ENCODE peak calls at places on chromosome 5, in nine cellular contexts. I is breast epithelium, K is stomach, O is A549, N is adrenal gland, Q is body of pancreas, S is endothelial cell of umbilical vein, L is IMR-90, T is tibial nerve. X is an unnamed sample.

GRCh38 chr5:180601591-180602480 is 10.5 kb upstream of the SCGB3A1 start:
- DNase-seq in I (no peak), Q (no peak), S (no peak), O (no peak), L (no peak), K (no peak), T (no peak), N (no peak), X (no peak)

GRCh38 chr5:15693933-15694332 is 194.0 kb downstream of the FBXL7 start:
- DNase-seq in N (no peak), O (no peak), S (no peak), I (no peak), L (no peak), Q (no peak), K (no peak), T (no peak), X (no peak)

GRCh38 chr5:175696139-175696854 is 38.4 kb downstream of the HRH2 start:
- DNase-seq in K (peak; percentile 66), N (peak; percentile 72), I (no peak), T (peak; percentile 39), O (peak; percentile 29), L (no peak), S (no peak), Q (peak; percentile 79), X (no peak)

GRCh38 chr5:132421442-132421841 is 51.9 kb downstream of the SLC22A5 start:
- DNase-seq in O (no peak), L (no peak), N (no peak), I (no peak), T (no peak), S (no peak), K (no peak), Q (no peak), X (no peak)

GRCh38 chr5:163503106-163504090 is 2.0 kb upstream of the MAT2B start:
- DNase-seq in T (no peak), O (peak; percentile 54), Q (peak; percentile 76), N (peak; percentile 80), K (peak; percentile 57), S (peak; percentile 86), L (peak; percentile 82), I (peak; percentile 58), X (no peak)

GRCh38 chr5:142153674-142154448 is 45.3 kb downstream of the NDFIP1 start:
- DNase-seq in T (no peak), Q (no peak), I (no peak), L (no peak), N (no peak), O (no peak), K (no peak), S (no peak), X (no peak)

GRCh38 chr5:76818844-76819831 is at the start of gene F2RL1:
- DNase-seq in K (peak; percentile 94), N (peak; percentile 54), L (peak; percentile 73), T (no peak), Q (peak; percentile 92), O (peak; percentile 88), I (peak; percentile 78), S (peak; percentile 61), X (no peak)

GRCh38 chr5:169064093-169064492 is 236.8 kb downstream of the SLIT3 start:
- DNase-seq in O (no peak), I (no peak), L (no peak), S (peak; percentile 24), T (no peak), K (peak; percentile 37), N (peak; percentile 58), Q (peak; percentile 10), X (no peak)

GRCh38 chr5:170986598-170986997 is 124.8 kb downstream of the RANBP17 start:
- DNase-seq in K (no peak), Q (no peak), L (peak; percentile 42), S (peak; percentile 78), N (no peak), I (no peak), T (no peak), O (no peak), X (no peak)

GRCh38 chr5:127924606-127925005 is 159.0 kb upstream of the SLC12A2 start:
- DNase-seq in I (no peak), T (no peak), N (no peak), Q (no peak), K (no peak), L (no peak), O (no peak), S (no peak), X (no peak)

GRCh38 chr5:76199321-76200318 is 116.4 kb downstream of the SV2C start:
- DNase-seq in S (no peak), L (no peak), T (no peak), I (no peak), Q (no peak), O (no peak), K (no peak), N (no peak), X (no peak)

GRCh38 chr5:131114754-131115153 is 50.3 kb downstream of the HINT1 start:
- DNase-seq in Q (no peak), T (no peak), L (no peak), K (no peak), I (no peak), O (no peak), N (no peak), S (no peak), X (no peak)

GRCh38 chr5:38382898-38383297 is 124.5 kb downstream of the EGFLAM start:
- DNase-seq in L (peak; percentile 68), N (peak; percentile 76), S (peak; percentile 72), Q (peak; percentile 79), I (peak; percentile 22), T (peak; percentile 37), O (peak; percentile 72), K (peak; percentile 72), X (no peak)

GRCh38 chr5:134466241-134467069 is 54.8 kb upstream of the CDKN2AIPNL start:
- DNase-seq in N (peak; percentile 99), S (peak; percentile 74), K (peak; percentile 97), L (peak; percentile 55), O (peak; percentile 90), T (peak; percentile 99), Q (peak; percentile 99), I (peak; percentile 97), X (peak; percentile 96)

GRCh38 chr5:107455111-107455544 is 215.6 kb downstream of the EFNA5 start:
- DNase-seq in L (peak; percentile 39), Q (no peak), K (no peak), T (no peak), I (no peak), S (no peak), N (no peak), O (no peak), X (no peak)

GRCh38 chr5:44875661-44876250 is 67.0 kb downstream of the MRPS30 start:
- DNase-seq in N (no peak), L (peak; percentile 52), K (no peak), T (no peak), S (peak; percentile 89), Q (no peak), I (no peak), O (peak; percentile 64), X (no peak)

GRCh38 chr5:55205001-55205400 is 22.1 kb downstream of the MCIDAS start:
- DNase-seq in I (no peak), S (no peak), N (no peak), Q (no peak), O (no peak), K (no peak), L (no peak), T (no peak), X (no peak)

GRCh38 chr5:1176473-1177391 is 24.7 kb upstream of the SLC6A19 start:
- DNase-seq in T (no peak), N (no peak), L (no peak), Q (peak; percentile 3), K (no peak), I (no peak), S (no peak), O (no peak), X (no peak)

GRCh38 chr5:117657591-117657990 is 1083.0 kb upstream of the SEMA6A start:
- DNase-seq in Q (no peak), O (no peak), N (no peak), S (no peak), I (no peak), T (no peak), L (no peak), K (no peak), X (no peak)
- TF ChIP-seq POLR2A in Q (no peak), O (no peak), N (no peak), S (no peak), I (no peak), T (no peak), L (no peak), K (no peak), X (no peak)

GRCh38 chr5:115625579-115626443 is at the start of gene TMED7:
- DNase-seq in K (peak; percentile 100), S (peak; percentile 99), O (peak; percentile 88), I (peak; percentile 99), L (peak; percentile 97), T (peak; percentile 100), Q (peak; percentile 100), N (peak; percentile 100), X (peak; percentile 98)
- TF ChIP-seq CTCF in K (peak; percentile 44), S (no peak), O (no peak), I (peak; percentile 44), L (no peak), T (peak; percentile 33), Q (peak; percentile 62), N (no peak), X (peak; percentile 24)

GRCh38 chr5:135593886-135594285 is 15.1 kb upstream of the CXCL14 start:
- DNase-seq in I (no peak), T (no peak), O (no peak), K (no peak), N (no peak), S (no peak), L (no peak), Q (no peak), X (peak; percentile 19)
- TF ChIP-seq POLR2A in I (no peak), T (no peak), O (no peak), K (no peak), N (no peak), S (no peak), L (no peak), Q (no peak), X (no peak)

GRCh38 chr5:148794275-148794674 is 32.1 kb upstream of the ADRB2 start:
- DNase-seq in I (no peak), N (no peak), Q (no peak), K (no peak), O (no peak), L (peak; percentile 56), S (no peak), T (no peak), X (no peak)
- TF ChIP-seq CTCF in I (no peak), N (no peak), Q (no peak), K (no peak), O (no peak), L (no peak), S (no peak), T (no peak), X (no peak)

GRCh38 chr5:150510460-150511263 is 2.7 kb downstream of the NDST1 start:
- DNase-seq in I (peak; percentile 87), S (no peak), T (no peak), K (peak; percentile 80), N (no peak), L (no peak), O (no peak), Q (peak; percentile 82), X (no peak)
- TF ChIP-seq POLR2A in I (no peak), S (no peak), T (no peak), K (no peak), N (no peak), L (no peak), O (no peak), Q (no peak), X (no peak)

GRCh38 chr5:66498791-66499207 is 97.4 kb upstream of the MAST4 start:
- DNase-seq in N (peak; percentile 36), Q (no peak), O (no peak), L (no peak), K (no peak), S (peak; percentile 4), T (no peak), I (no peak), X (no peak)

GRCh38 chr5:66494437-66494836 is 101.8 kb upstream of the MAST4 start:
- DNase-seq in Q (no peak), I (no peak), L (no peak), S (no peak), N (no peak), O (no peak), K (no peak), T (no peak), X (no peak)
- TF ChIP-seq CTCF in Q (no peak), I (no peak), L (no peak), S (no peak), N (no peak), O (no peak), K (no peak), T (no peak), X (no peak)